ENCODE peak calls at places on chromosomes 5 and 9, in five cellular contexts. V, S, E, T and Y are unnamed samples.

GRCh38 chr9:130498918-130499698 is 54.3 kb downstream of the ASS1 start:
- DNase-seq in E (no peak), T (no peak), V (no peak), S (no peak), Y (no peak)

GRCh38 chr5:73902327-73903051 is 276.5 kb downstream of the ARHGEF28 start:
- DNase-seq in T (peak; percentile 80), V (no peak), E (no peak), S (no peak), Y (peak; percentile 53)

GRCh38 chr5:69300537-69301203 is 31.9 kb downstream of the CCDC125 start:
- DNase-seq in S (no peak), V (no peak), E (no peak), T (peak; percentile 45), Y (no peak)

GRCh38 chr5:21774281-21774680 is 1078.9 kb downstream of the CDH12 start:
- DNase-seq in V (no peak), E (no peak), S (no peak), T (no peak), Y (no peak)

GRCh38 chr9:131500939-131501541 is 1.7 kb upstream of the POMT1 start:
- DNase-seq in T (peak; percentile 40), V (no peak), S (peak; percentile 51), E (no peak), Y (no peak)

GRCh38 chr5:53095931-53096525 is 13.5 kb downstream of the MOCS2 start:
- DNase-seq in E (peak; percentile 70), S (peak; percentile 51), T (peak; percentile 81), V (peak; percentile 88), Y (peak; percentile 69)

GRCh38 chr5:92998456-92998855 is 582.6 kb downstream of the NR2F1-AS1 start:
- DNase-seq in E (no peak), T (no peak), S (no peak), V (no peak), Y (no peak)

GRCh38 chr9:135423725-135424124 is 55.9 kb upstream of the PPP1R26 start:
- DNase-seq in E (no peak), S (no peak), T (no peak), V (no peak), Y (no peak)

GRCh38 chr5:14016549-14016948 is 72.1 kb upstream of the DNAH5 start:
- DNase-seq in T (no peak), V (no peak), S (no peak), E (no peak), Y (no peak)

GRCh38 chr5:65480306-65480865 is 1.3 kb downstream of the ADAMTS6 start:
- DNase-seq in E (peak; percentile 79), V (peak; percentile 88), T (peak; percentile 90), S (peak; percentile 33), Y (no peak)

GRCh38 chr5:173793677-173794570 is 94.2 kb upstream of the CPEB4 start:
- DNase-seq in V (no peak), T (no peak), E (no peak), S (no peak), Y (no peak)

GRCh38 chr9:125142560-125143376 is 560 bp downstream of the SCAI start:
- DNase-seq in T (peak; percentile 9), E (peak; percentile 65), S (peak; percentile 3), V (peak; percentile 56), Y (no peak)

GRCh38 chr5:149063901-149064478 is 1.1 kb upstream of the SH3TC2 start:
- DNase-seq in E (no peak), T (no peak), V (no peak), S (no peak), Y (no peak)

GRCh38 chr9:37156781-37157356 is 36.5 kb downstream of the ZCCHC7 start:
- DNase-seq in V (no peak), E (no peak), S (no peak), T (peak; percentile 14), Y (no peak)

DNA sequence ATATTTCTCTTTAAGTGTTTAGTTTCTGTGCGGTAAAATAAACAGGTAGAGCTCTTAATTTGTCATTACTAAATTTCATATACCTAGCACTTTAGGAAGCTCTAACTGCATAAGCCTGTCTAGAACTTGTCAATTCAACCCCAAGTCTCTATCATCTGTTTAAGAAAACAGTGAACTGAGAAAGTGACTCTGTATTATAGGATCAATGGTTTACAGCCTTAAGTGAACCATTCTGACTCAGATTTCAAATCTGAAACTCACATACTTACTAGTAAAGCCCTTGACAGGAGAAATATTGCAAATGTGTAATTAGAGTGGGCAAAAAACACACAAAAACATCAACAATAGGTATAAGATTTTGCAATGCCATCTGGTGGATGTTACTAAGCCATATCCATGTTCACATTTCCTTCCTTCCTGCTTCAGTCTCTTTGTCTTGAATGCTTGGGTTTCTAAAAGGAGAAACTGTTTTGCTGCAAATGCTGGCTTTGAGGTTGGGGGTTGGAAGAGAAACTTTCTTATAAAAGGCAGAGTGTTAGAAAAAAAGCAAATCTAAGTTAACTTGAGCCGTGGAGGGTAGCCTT is 101.8 kb downstream of the DOCK8 start:
- DNase-seq in T (peak; percentile 6), E (no peak), S (no peak), V (no peak), Y (no peak)
- H3K4me1 ChIP-seq in T (peaks cover 8% of the 10 kb centered on the region), E (no peaks in the 10 kb centered on the region), S (no peaks in the 10 kb centered on the region), V (no peaks in the 10 kb centered on the region), Y (no peaks in the 10 kb centered on the region)

GRCh38 chr5:127802477-127802865 is 99.3 kb downstream of the CCDC192 start:
- DNase-seq in V (no peak), E (no peak), T (peak; percentile 21), S (no peak), Y (no peak)

GRCh38 chr5:127796207-127796606 is 93.0 kb downstream of the CCDC192 start:
- DNase-seq in E (no peak), V (no peak), T (no peak), S (no peak), Y (no peak)

GRCh38 chr5:127793879-127794278 is 90.7 kb downstream of the CCDC192 start:
- DNase-seq in E (no peak), V (no peak), T (no peak), S (no peak), Y (no peak)

GRCh38 chr5:127801751-127802476 is 98.7 kb downstream of the CCDC192 start:
- DNase-seq in T (peak; percentile 23), S (no peak), V (no peak), E (no peak), Y (no peak)

GRCh38 chr5:127799293-127799905 is 96.2 kb downstream of the CCDC192 start:
- DNase-seq in S (no peak), T (no peak), V (no peak), E (no peak), Y (no peak)
- H3K4me1 ChIP-seq in S (no peaks in the 10 kb centered on the region), T (no peaks in the 10 kb centered on the region), V (peaks cover 8% of the 10 kb centered on the region), E (no peaks in the 10 kb centered on the region), Y (no peaks in the 10 kb centered on the region)

DNA sequence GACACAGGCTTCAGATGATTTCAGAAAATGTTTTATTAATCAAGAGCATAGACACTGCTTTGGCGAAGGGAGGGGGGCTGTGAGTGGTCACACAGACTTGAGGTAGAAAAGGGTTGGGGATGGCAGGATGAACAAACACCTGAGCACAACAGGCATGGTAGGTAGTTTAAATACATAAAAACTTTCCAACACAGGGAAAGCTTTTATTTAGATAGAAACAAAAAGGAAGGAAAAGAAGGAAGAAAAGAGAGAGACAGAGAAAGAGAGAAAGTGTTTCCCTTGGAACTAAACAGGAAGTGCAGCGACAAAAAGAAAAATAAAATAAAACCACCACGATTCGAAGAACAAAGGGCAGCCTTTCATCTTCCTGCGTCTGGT is 3.1 kb downstream of the HAND1 start:
- DNase-seq in S (no peak), T (no peak), V (no peak), E (no peak), Y (no peak)
- H3K4me1 ChIP-seq in S (peaks cover 63% of the 10 kb centered on the region), T (peaks cover 39% of the 10 kb centered on the region), V (peaks cover 59% of the 10 kb centered on the region), E (peaks cover 74% of the 10 kb centered on the region), Y (peaks cover 18% of the 10 kb centered on the region)

GRCh38 chr5:141843156-141843927 is 34.9 kb downstream of the PCDH1 start:
- DNase-seq in V (no peak), T (no peak), S (no peak), E (no peak), Y (no peak)

GRCh38 chr5:141846031-141846430 is 32.2 kb downstream of the PCDH1 start:
- DNase-seq in V (no peak), T (peak; percentile 73), E (no peak), S (no peak), Y (no peak)

GRCh38 chr5:141841781-141842180 is 36.4 kb downstream of the PCDH1 start:
- DNase-seq in S (no peak), V (no peak), T (no peak), E (no peak), Y (no peak)

GRCh38 chr5:141845371-141845821 is 32.8 kb downstream of the PCDH1 start:
- DNase-seq in V (no peak), T (no peak), E (no peak), S (no peak), Y (no peak)

GRCh38 chr5:141844414-141845097 is 33.7 kb downstream of the PCDH1 start:
- DNase-seq in T (no peak), V (no peak), E (no peak), S (no peak), Y (no peak)
- H3K4me1 ChIP-seq in T (no peaks in the 10 kb centered on the region), V (peaks cover 67% of the 10 kb centered on the region), E (peaks cover 44% of the 10 kb centered on the region), S (peaks cover 7% of the 10 kb centered on the region), Y (no peaks in the 10 kb centered on the region)

GRCh38 chr5:126988021-126988569 is 42.3 kb downstream of the MARCHF3 start:
- DNase-seq in E (no peak), T (no peak), V (no peak), S (no peak), Y (peak; percentile 81)
- H3K4me1 ChIP-seq in E (no peaks in the 10 kb centered on the region), T (peaks cover 22% of the 10 kb centered on the region), V (peaks cover 14% of the 10 kb centered on the region), S (peaks cover 21% of the 10 kb centered on the region), Y (peaks cover 23% of the 10 kb centered on the region)

GRCh38 chr9:72557549-72557948 is 36.1 kb downstream of the TMC1 start:
- DNase-seq in V (no peak), S (no peak), T (peak; percentile 78), E (peak; percentile 65), Y (no peak)
- H3K4me1 ChIP-seq in V (no peaks in the 10 kb centered on the region), S (no peaks in the 10 kb centered on the region), T (no peaks in the 10 kb centered on the region), E (peaks cover 8% of the 10 kb centered on the region), Y (no peaks in the 10 kb centered on the region)

GRCh38 chr5:76808142-76808691 is 10.6 kb upstream of the F2RL1 start:
- DNase-seq in T (no peak), E (no peak), S (no peak), V (no peak), Y (no peak)
- H3K4me1 ChIP-seq in T (peaks cover 3% of the 10 kb centered on the region), E (peaks cover 37% of the 10 kb centered on the region), S (no peaks in the 10 kb centered on the region), V (no peaks in the 10 kb centered on the region), Y (no peaks in the 10 kb centered on the region)

GRCh38 chr5:31553863-31554262 is 21.8 kb downstream of the C5orf22 start:
- DNase-seq in T (no peak), S (no peak), E (no peak), V (no peak), Y (no peak)
- H3K4me1 ChIP-seq in T (no peaks in the 10 kb centered on the region), S (no peaks in the 10 kb centered on the region), E (no peaks in the 10 kb centered on the region), V (no peaks in the 10 kb centered on the region), Y (no peaks in the 10 kb centered on the region)

GRCh38 chr5:150357326-150358260 is at the start of gene TCOF1:
- DNase-seq in T (peak; percentile 97), V (peak; percentile 96), E (peak; percentile 98), S (peak; percentile 96), Y (peak; percentile 98)
- H3K4me1 ChIP-seq in T (no peaks in the 10 kb centered on the region), V (peaks cover 21% of the 10 kb centered on the region), E (peaks cover 21% of the 10 kb centered on the region), S (peaks cover 18% of the 10 kb centered on the region), Y (peaks cover 23% of the 10 kb centered on the region)